ENCODE peak calls at places on chromosomes 2 and 18, in six cellular contexts. E, T, I, X, B and A are unnamed samples.
A peak's percentile ranks its signal among the peaks of the same experiment; 100 is the strongest.

GRCh38 chr18:39571511-39571910 is 2005.9 kb upstream of the CELF4 start:
- DNase-seq in B (peak; percentile 19), E (no peak), X (no peak), T (no peak), I (peak; percentile 14), A (no peak)

GRCh38 chr2:191292869-191293268 is 47.7 kb downstream of the MYO1B start:
- DNase-seq in B (no peak), E (no peak), X (no peak), I (no peak), T (no peak), A (no peak)

GRCh38 chr2:62221141-62221540 is 25.2 kb downstream of the B3GNT2 start:
- DNase-seq in X (no peak), T (no peak), B (peak; percentile 30), E (no peak), I (no peak), A (no peak)

GRCh38 chr2:211930331-211930730 is 608.3 kb downstream of the ERBB4 start:
- DNase-seq in X (no peak), T (no peak), E (no peak), B (no peak), I (no peak), A (no peak)

GRCh38 chr18:51727780-51728179 is 530.3 kb upstream of the MEX3C start:
- DNase-seq in T (no peak), E (no peak), I (no peak), B (no peak), X (no peak), A (no peak)

GRCh38 chr2:28602751-28603639 is 107.1 kb downstream of the PLB1 start:
- DNase-seq in B (no peak), E (no peak), X (peak; percentile 66), T (no peak), I (no peak), A (no peak)

GRCh38 chr2:18959952-18960717 is 370.8 kb upstream of the NT5C1B start:
- DNase-seq in X (no peak), I (no peak), B (peak; percentile 43), E (no peak), T (no peak), A (no peak)

GRCh38 chr2:25490220-25490619 is 148.5 kb upstream of the DNMT3A start:
- DNase-seq in B (no peak), I (no peak), X (no peak), T (no peak), E (no peak), A (no peak)

GRCh38 chr2:160590664-160591063 is 97.1 kb upstream of the RBMS1 start:
- DNase-seq in B (no peak), E (no peak), I (no peak), X (no peak), T (no peak), A (no peak)

GRCh38 chr2:20571231-20571630 is 79.7 kb downstream of the HS1BP3 start:
- DNase-seq in X (peak; percentile 47), I (no peak), E (no peak), B (no peak), T (no peak), A (no peak)

GRCh38 chr2:238596571-238597551 is 170.1 kb downstream of the ASB1 start:
- DNase-seq in I (peak; percentile 43), B (peak; percentile 71), E (no peak), X (no peak), T (peak; percentile 98), A (no peak)

GRCh38 chr2:88638743-88639142 is 11.5 kb upstream of the EIF2AK3 start:
- DNase-seq in B (no peak), E (no peak), T (no peak), X (no peak), I (no peak), A (no peak)

GRCh38 chr2:187302619-187303018 is 145.4 kb downstream of the CALCRL start:
- DNase-seq in I (no peak), X (no peak), T (peak; percentile 49), B (peak; percentile 36), E (no peak), A (no peak)

GRCh38 chr2:45812039-45812500 is 160.6 kb downstream of the PRKCE start:
- DNase-seq in B (peak; percentile 86), X (no peak), T (peak; percentile 74), E (no peak), I (no peak), A (no peak)

GRCh38 chr2:96116424-96116878 is at the start of gene ADRA2B:
- DNase-seq in T (no peak), E (no peak), X (peak; percentile 89), B (no peak), I (peak; percentile 82), A (no peak)

GRCh38 chr2:120463527-120463926 is 117.6 kb downstream of the INHBB start:
- DNase-seq in B (no peak), X (peak; percentile 63), E (no peak), T (no peak), I (no peak), A (no peak)
- TF ChIP-seq CTCF in B (no peak), X (no peak), E (no peak), T (no peak), I (no peak), A (no peak)

DNA sequence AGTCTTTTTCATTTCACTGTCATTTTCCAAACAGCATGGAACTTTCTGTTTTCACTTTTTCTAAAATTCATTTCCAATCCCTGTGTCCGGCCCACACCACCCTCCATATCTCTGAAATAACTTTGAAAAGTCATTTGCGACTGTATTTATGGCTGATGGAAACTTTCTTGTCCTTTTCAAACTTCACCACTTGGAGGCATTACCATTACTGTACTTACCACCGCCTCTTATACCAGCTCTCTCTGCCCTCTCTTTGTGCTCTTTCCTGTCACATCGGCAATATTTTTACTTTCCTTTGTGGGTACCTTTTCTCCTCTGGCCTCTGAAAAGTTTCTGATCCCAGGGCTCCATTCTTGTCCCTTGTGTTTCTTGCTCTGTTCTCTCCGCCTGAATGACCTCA is 39.5 kb upstream of the IL1RL1 start:
- DNase-seq in E (no peak), T (no peak), X (no peak), B (no peak), I (no peak), A (no peak)
- TF ChIP-seq CTCF in E (no peak), T (no peak), X (no peak), B (no peak), I (no peak), A (no peak)

GRCh38 chr2:27507293-27507692 is 10.7 kb downstream of the GCKR start:
- DNase-seq in E (no peak), B (no peak), X (no peak), T (no peak), I (no peak), A (no peak)
- TF ChIP-seq CTCF in E (no peak), B (no peak), X (no peak), T (no peak), I (no peak), A (no peak)

GRCh38 chr18:5600376-5601071 is 56.7 kb upstream of the EPB41L3 start:
- DNase-seq in B (peak; percentile 28), I (no peak), X (no peak), E (no peak), T (no peak), A (no peak)

GRCh38 chr18:5601188-5601624 is 57.4 kb upstream of the EPB41L3 start:
- DNase-seq in X (no peak), T (no peak), I (no peak), B (no peak), E (no peak), A (no peak)

GRCh38 chr18:5603153-5603552 is 59.4 kb upstream of the EPB41L3 start:
- DNase-seq in E (no peak), X (no peak), I (no peak), T (no peak), B (no peak), A (no peak)

DNA sequence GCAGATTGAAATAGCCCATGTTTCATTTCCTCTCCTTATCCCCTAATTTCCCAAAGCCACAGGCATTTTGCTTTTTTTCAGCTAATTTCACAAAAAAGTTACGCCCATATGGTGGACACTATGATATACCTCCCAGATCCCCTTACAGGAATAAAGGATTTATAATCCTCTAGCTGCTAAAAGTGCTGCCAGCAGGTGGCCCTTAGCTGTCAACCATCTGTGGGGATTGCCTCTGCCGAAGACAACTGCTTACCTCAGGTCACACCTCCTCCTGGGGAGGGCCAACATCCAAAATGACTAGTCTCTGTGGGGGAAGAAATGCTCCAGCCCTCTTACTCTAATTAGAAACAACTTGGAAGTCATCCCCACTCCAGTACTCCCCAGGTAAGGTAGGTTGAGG is 61.0 kb upstream of the EPB41L3 start:
- DNase-seq in B (no peak), T (no peak), I (no peak), E (no peak), X (no peak), A (no peak)
- TF ChIP-seq CTCF in B (no peak), T (no peak), I (no peak), E (no peak), X (no peak), A (peak; percentile 16)